ENCODE peak calls at places on chromosomes 13 and 19, in eight cellular contexts. One of them, this sample, is unnamed.

GRCh38 chr13:64239372-64239771 is 2823.7 kb upstream of the PCDH20 start:
- DNase-seq in AG08395: peak; percentile 4
- DNase-seq in bronchial epithelial cell: peak; percentile 2
- DNase-seq in NCI-H1105 treated with DMSO at 0.1 percent for 48 hours: no peak
- DNase-seq in GM12864: no peak
- DNase-seq in IMR-90: peak; percentile 70
- DNase-seq in stomach: no peak
- DNase-seq in HTR-8/SVneo: peak; percentile 0
- DNase-seq in this sample: no peak

GRCh38 chr13:112842931-112843391 is 126.1 kb upstream of the MCF2L start:
- DNase-seq in AG08395: no peak
- DNase-seq in bronchial epithelial cell: no peak
- DNase-seq in NCI-H1105 treated with DMSO at 0.1 percent for 48 hours: no peak
- DNase-seq in GM12864: no peak
- DNase-seq in IMR-90: no peak
- DNase-seq in stomach: no peak
- DNase-seq in HTR-8/SVneo: no peak
- DNase-seq in this sample: no peak

GRCh38 chr19:10760268-10760944 is 42.5 kb downstream of the DNM2 start:
- DNase-seq in AG08395: peak; percentile 26
- DNase-seq in bronchial epithelial cell: no peak
- DNase-seq in NCI-H1105 treated with DMSO at 0.1 percent for 48 hours: no peak
- DNase-seq in GM12864: peak; percentile 47
- DNase-seq in IMR-90: no peak
- DNase-seq in stomach: no peak
- DNase-seq in HTR-8/SVneo: no peak
- DNase-seq in this sample: no peak

GRCh38 chr13:75376792-75377402 is 105.1 kb downstream of the TBC1D4 start:
- DNase-seq in AG08395: no peak
- DNase-seq in bronchial epithelial cell: no peak
- DNase-seq in NCI-H1105 treated with DMSO at 0.1 percent for 48 hours: no peak
- DNase-seq in GM12864: no peak
- DNase-seq in IMR-90: no peak
- DNase-seq in stomach: no peak
- DNase-seq in HTR-8/SVneo: no peak
- DNase-seq in this sample: no peak

GRCh38 chr13:31035162-31035951 is 102.9 kb downstream of the TEX26 start:
- DNase-seq in AG08395: peak; percentile 34
- DNase-seq in bronchial epithelial cell: no peak
- DNase-seq in NCI-H1105 treated with DMSO at 0.1 percent for 48 hours: no peak
- DNase-seq in GM12864: no peak
- DNase-seq in IMR-90: peak; percentile 29
- DNase-seq in stomach: no peak
- DNase-seq in HTR-8/SVneo: no peak
- DNase-seq in this sample: no peak

GRCh38 chr19:3064011-3064330 is 1.7 kb upstream of the TLE5 start:
- DNase-seq in AG08395: no peak
- DNase-seq in bronchial epithelial cell: no peak
- DNase-seq in NCI-H1105 treated with DMSO at 0.1 percent for 48 hours: no peak
- DNase-seq in GM12864: no peak
- DNase-seq in IMR-90: no peak
- DNase-seq in stomach: no peak
- DNase-seq in HTR-8/SVneo: no peak
- DNase-seq in this sample: no peak

GRCh38 chr13:57813641-57814040 is 182.1 kb downstream of the PCDH17 start:
- DNase-seq in AG08395: no peak
- DNase-seq in bronchial epithelial cell: no peak
- DNase-seq in NCI-H1105 treated with DMSO at 0.1 percent for 48 hours: no peak
- DNase-seq in GM12864: no peak
- DNase-seq in IMR-90: no peak
- DNase-seq in stomach: no peak
- DNase-seq in HTR-8/SVneo: no peak
- DNase-seq in this sample: no peak

GRCh38 chr13:35475131-35475959 is 1.1 kb downstream of the MAB21L1 start:
- DNase-seq in AG08395: peak; percentile 55
- DNase-seq in bronchial epithelial cell: peak; percentile 2
- DNase-seq in NCI-H1105 treated with DMSO at 0.1 percent for 48 hours: no peak
- DNase-seq in GM12864: no peak
- DNase-seq in IMR-90: peak; percentile 16
- DNase-seq in stomach: peak; percentile 39
- DNase-seq in HTR-8/SVneo: no peak
- DNase-seq in this sample: peak; percentile 71

GRCh38 chr19:16463991-16464575 is 7.7 kb downstream of the EPS15L1 start:
- DNase-seq in AG08395: no peak
- DNase-seq in bronchial epithelial cell: no peak
- DNase-seq in NCI-H1105 treated with DMSO at 0.1 percent for 48 hours: no peak
- DNase-seq in GM12864: no peak
- DNase-seq in IMR-90: peak; percentile 64
- DNase-seq in stomach: no peak
- DNase-seq in HTR-8/SVneo: peak; percentile 67
- DNase-seq in this sample: no peak